ENCODE peak calls at places on chromosomes 12 and 14, in six cellular contexts. One of them, this sample, is unnamed.

GRCh38 chr12:67780580-67781084 is 132.1 kb downstream of the DYRK2 start:
- DNase-seq in K562: no peak
- DNase-seq in HepG2: no peak
- DNase-seq in GM12878: no peak
- DNase-seq in H1: no peak
- DNase-seq in GM12891: no peak
- DNase-seq in this sample: no peak

GRCh38 chr14:58249611-58250010 is 5.0 kb downstream of the PSMA3 start:
- DNase-seq in GM12878: no peak
- DNase-seq in GM12891: no peak
- DNase-seq in H1: no peak
- DNase-seq in K562: no peak
- DNase-seq in HepG2: no peak
- DNase-seq in this sample: no peak

GRCh38 chr12:77615331-77615730 is 215.4 kb upstream of the NAV3 start:
- DNase-seq in GM12891: no peak
- DNase-seq in HepG2: no peak
- DNase-seq in H1: no peak
- DNase-seq in GM12878: no peak
- DNase-seq in K562: no peak
- DNase-seq in this sample: no peak

GRCh38 chr12:18719922-18720321 is 17.9 kb downstream of the PLCZ1 start:
- DNase-seq in GM12891: no peak
- DNase-seq in H1: no peak
- DNase-seq in GM12878: no peak
- DNase-seq in K562: no peak
- DNase-seq in HepG2: no peak
- DNase-seq in this sample: no peak

GRCh38 chr12:132610051-132610759 is at the start of gene LRCOL1:
- DNase-seq in GM12891: no peak
- DNase-seq in K562: no peak
- DNase-seq in HepG2: no peak
- DNase-seq in GM12878: no peak
- DNase-seq in H1: no peak
- DNase-seq in this sample: no peak

GRCh38 chr14:106378191-106378590 is 851.8 kb downstream of the TMEM121 start:
- DNase-seq in K562: peak
- DNase-seq in HepG2: no peak
- DNase-seq in GM12891: no peak
- DNase-seq in GM12878: no peak
- DNase-seq in H1: no peak
- DNase-seq in this sample: no peak

GRCh38 chr14:37181441-37181840 is 9.0 kb upstream of the SLC25A21 start:
- DNase-seq in HepG2: no peak
- DNase-seq in GM12878: no peak
- DNase-seq in H1: no peak
- DNase-seq in K562: no peak
- DNase-seq in GM12891: no peak
- DNase-seq in this sample: no peak

GRCh38 chr12:1246637-1247036 is 255.6 kb downstream of the ERC1 start:
- DNase-seq in HepG2: no peak
- DNase-seq in K562: no peak
- DNase-seq in H1: no peak
- DNase-seq in GM12891: no peak
- DNase-seq in GM12878: no peak
- DNase-seq in this sample: no peak

GRCh38 chr12:19382111-19382526 is 57.2 kb upstream of the AEBP2 start:
- DNase-seq in GM12878: peak
- DNase-seq in H1: peak
- DNase-seq in GM12891: no peak
- DNase-seq in K562: no peak
- DNase-seq in HepG2: peak
- DNase-seq in this sample: no peak

GRCh38 chr12:51404627-51405026 is 13.4 kb upstream of the GALNT6 start:
- DNase-seq in HepG2: no peak
- DNase-seq in K562: no peak
- DNase-seq in GM12878: no peak
- DNase-seq in H1: no peak
- DNase-seq in GM12891: no peak
- DNase-seq in this sample: no peak

GRCh38 chr14:104355949-104356737 is 217.8 kb downstream of the KIF26A start:
- DNase-seq in HepG2: no peak
- DNase-seq in K562: no peak
- DNase-seq in GM12878: no peak
- DNase-seq in GM12891: no peak
- DNase-seq in H1: no peak
- DNase-seq in this sample: no peak

GRCh38 chr14:61140872-61141271 is 140.3 kb downstream of the TMEM30B start:
- DNase-seq in K562: no peak
- DNase-seq in GM12878: no peak
- DNase-seq in HepG2: no peak
- DNase-seq in H1: no peak
- DNase-seq in GM12891: no peak
- DNase-seq in this sample: no peak

GRCh38 chr14:90132821-90133570 is 71.2 kb downstream of the KCNK13 start:
- DNase-seq in K562: no peak
- DNase-seq in GM12891: no peak
- DNase-seq in GM12878: no peak
- DNase-seq in H1: no peak
- DNase-seq in HepG2: no peak
- DNase-seq in this sample: no peak

GRCh38 chr12:25377475-25378179 is 126.9 kb upstream of the KRAS start:
- DNase-seq in HepG2: no peak
- DNase-seq in H1: no peak
- DNase-seq in GM12878: no peak
- DNase-seq in GM12891: no peak
- DNase-seq in K562: no peak
- DNase-seq in this sample: no peak

GRCh38 chr14:55684956-55685584 is 105.1 kb downstream of the KTN1 start:
- DNase-seq in GM12878: no peak
- DNase-seq in HepG2: no peak
- DNase-seq in K562: no peak
- DNase-seq in H1: no peak
- DNase-seq in GM12891: no peak
- DNase-seq in this sample: no peak

GRCh38 chr12:98440165-98440581 is 75.2 kb upstream of the TMPO start:
- DNase-seq in GM12878: no peak
- DNase-seq in GM12891: no peak
- DNase-seq in K562: peak
- DNase-seq in H1: no peak
- DNase-seq in HepG2: no peak
- DNase-seq in this sample: no peak

GRCh38 chr12:93824514-93825500 is 147.6 kb downstream of the CRADD start:
- DNase-seq in GM12891: no peak
- DNase-seq in H1: peak
- DNase-seq in GM12878: no peak
- DNase-seq in K562: no peak
- DNase-seq in HepG2: no peak
- DNase-seq in this sample: no peak

GRCh38 chr14:91387996-91388395 is 29.6 kb downstream of the CCDC88C start:
- DNase-seq in GM12878: no peak
- DNase-seq in K562: no peak
- DNase-seq in GM12891: no peak
- DNase-seq in HepG2: no peak
- DNase-seq in H1: no peak
- DNase-seq in this sample: no peak

GRCh38 chr12:6852651-6853354 is 853 bp downstream of the USP5 start:
- DNase-seq in GM12891: no peak
- DNase-seq in HepG2: peak
- DNase-seq in GM12878: no peak
- DNase-seq in H1: no peak
- DNase-seq in K562: peak
- DNase-seq in this sample: no peak

GRCh38 chr12:131384544-131384855 is 326.4 kb upstream of the SFSWAP start:
- DNase-seq in GM12878: no peak
- DNase-seq in K562: no peak
- DNase-seq in H1: no peak
- DNase-seq in GM12891: no peak
- DNase-seq in HepG2: no peak
- DNase-seq in this sample: no peak

GRCh38 chr12:106595268-106595667 is 12.5 kb downstream of the RFX4 start:
- DNase-seq in HepG2: no peak
- DNase-seq in GM12891: no peak
- DNase-seq in K562: no peak
- DNase-seq in GM12878: no peak
- DNase-seq in H1: no peak
- DNase-seq in this sample: no peak

GRCh38 chr14:66530526-66530925 is 22.6 kb downstream of the GPHN start:
- DNase-seq in GM12878: no peak
- DNase-seq in HepG2: no peak
- DNase-seq in GM12891: no peak
- DNase-seq in H1: no peak
- DNase-seq in K562: no peak
- DNase-seq in this sample: no peak

GRCh38 chr14:24116111-24116809 is 1.5 kb upstream of the NRL start:
- DNase-seq in H1: no peak
- DNase-seq in GM12878: no peak
- DNase-seq in HepG2: no peak
- DNase-seq in GM12891: no peak
- DNase-seq in K562: no peak
- DNase-seq in this sample: no peak

GRCh38 chr14:91570021-91570420 is 59.9 kb upstream of the PPP4R3A start:
- DNase-seq in H1: no peak
- DNase-seq in GM12891: no peak
- DNase-seq in GM12878: no peak
- DNase-seq in K562: no peak
- DNase-seq in HepG2: no peak
- DNase-seq in this sample: no peak

GRCh38 chr12:25524381-25524780 is 28.7 kb downstream of the LMNTD1 start:
- DNase-seq in GM12891: no peak
- DNase-seq in HepG2: no peak
- DNase-seq in H1: no peak
- DNase-seq in GM12878: no peak
- DNase-seq in K562: no peak
- DNase-seq in this sample: no peak

DNA sequence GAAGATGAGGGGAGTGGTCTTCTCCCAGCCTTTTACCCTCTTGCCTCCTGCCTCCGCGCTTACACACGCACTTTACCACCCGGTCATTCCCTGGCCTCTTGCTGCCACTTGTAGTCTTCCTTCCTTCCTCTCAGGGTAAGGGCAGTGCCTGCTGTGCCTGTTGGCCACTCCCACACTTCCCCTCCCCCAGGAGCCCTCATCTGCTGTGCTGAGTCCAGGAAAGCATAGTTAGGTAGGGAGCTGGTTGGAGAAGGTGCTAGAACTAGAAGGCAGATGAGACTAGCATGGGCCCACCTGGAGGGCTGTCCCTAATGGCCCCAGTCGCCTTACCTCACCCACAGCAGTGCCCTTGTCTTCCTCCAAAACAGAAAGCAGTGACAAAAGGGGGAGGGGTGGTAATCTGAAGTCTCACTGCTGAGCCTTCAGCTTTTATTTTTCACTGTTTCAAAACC is 54.3 kb upstream of the SRSF5 start:
- DNase-seq in GM12878: no peak
- DNase-seq in H1: no peak
- DNase-seq in HepG2: no peak
- DNase-seq in K562: no peak
- DNase-seq in GM12891: no peak
- DNase-seq in this sample: no peak
- TF ChIP-seq POLR2AphosphoS5 in GM12878: no peak
- TF ChIP-seq POLR2AphosphoS5 in H1: peak
- TF ChIP-seq POLR2AphosphoS5 in HepG2: no peak
- TF ChIP-seq POLR2AphosphoS5 in K562: no peak
- TF ChIP-seq POLR2AphosphoS5 in GM12891: peak
- TF ChIP-seq POLR2AphosphoS5 in this sample: no peak

GRCh38 chr12:81253360-81253759 is 175.5 kb downstream of the ACSS3 start:
- DNase-seq in GM12891: no peak
- DNase-seq in K562: no peak
- DNase-seq in H1: no peak
- DNase-seq in HepG2: no peak
- DNase-seq in GM12878: no peak
- DNase-seq in this sample: no peak
- TF ChIP-seq TAF1 in GM12891: no peak
- TF ChIP-seq TAF1 in K562: no peak
- TF ChIP-seq TAF1 in H1: no peak
- TF ChIP-seq TAF1 in HepG2: no peak
- TF ChIP-seq TAF1 in GM12878: no peak
- TF ChIP-seq TAF1 in this sample: no peak

GRCh38 chr14:68970096-68970612 is 8.9 kb downstream of the ACTN1 start:
- DNase-seq in GM12891: no peak
- DNase-seq in GM12878: no peak
- DNase-seq in K562: no peak
- DNase-seq in H1: no peak
- DNase-seq in HepG2: no peak
- DNase-seq in this sample: no peak
- TF ChIP-seq POLR2A in GM12891: no peak
- TF ChIP-seq POLR2A in GM12878: no peak
- TF ChIP-seq POLR2A in K562: no peak
- TF ChIP-seq POLR2A in H1: peak
- TF ChIP-seq POLR2A in HepG2: no peak
- TF ChIP-seq POLR2A in this sample: no peak

GRCh38 chr12:27517961-27518668 is 5.9 kb upstream of the PPFIBP1 start:
- DNase-seq in GM12891: no peak
- DNase-seq in HepG2: no peak
- DNase-seq in H1: no peak
- DNase-seq in GM12878: no peak
- DNase-seq in K562: no peak
- DNase-seq in this sample: no peak
- TF ChIP-seq POLR2AphosphoS5 in GM12891: no peak
- TF ChIP-seq POLR2AphosphoS5 in HepG2: no peak
- TF ChIP-seq POLR2AphosphoS5 in H1: no peak
- TF ChIP-seq POLR2AphosphoS5 in GM12878: no peak
- TF ChIP-seq POLR2AphosphoS5 in K562: no peak
- TF ChIP-seq POLR2AphosphoS5 in this sample: no peak

GRCh38 chr14:81990312-81990761 is 456.7 kb upstream of the SEL1L start:
- DNase-seq in GM12878: peak
- DNase-seq in K562: peak
- DNase-seq in HepG2: peak
- DNase-seq in GM12891: peak
- DNase-seq in H1: no peak
- DNase-seq in this sample: no peak
- TF ChIP-seq TAF1 in GM12878: no peak
- TF ChIP-seq TAF1 in K562: no peak
- TF ChIP-seq TAF1 in HepG2: no peak
- TF ChIP-seq TAF1 in GM12891: no peak
- TF ChIP-seq TAF1 in H1: no peak
- TF ChIP-seq TAF1 in this sample: no peak

GRCh38 chr12:96195845-96196451 is 1.8 kb downstream of the ELK3 start:
- DNase-seq in H1: no peak
- DNase-seq in HepG2: no peak
- DNase-seq in K562: peak
- DNase-seq in GM12891: no peak
- DNase-seq in GM12878: no peak
- DNase-seq in this sample: no peak

GRCh38 chr12:96192926-96193573 is 1.1 kb upstream of the ELK3 start:
- DNase-seq in HepG2: no peak
- DNase-seq in H1: no peak
- DNase-seq in K562: no peak
- DNase-seq in GM12891: no peak
- DNase-seq in GM12878: no peak
- DNase-seq in this sample: no peak

GRCh38 chr12:96194901-96195844 is 998 bp downstream of the ELK3 start:
- DNase-seq in K562: peak
- DNase-seq in GM12891: peak
- DNase-seq in HepG2: no peak
- DNase-seq in GM12878: peak
- DNase-seq in H1: no peak
- DNase-seq in this sample: peak

GRCh38 chr12:96194572-96194889 is 356 bp downstream of the ELK3 start:
- DNase-seq in GM12891: no peak
- DNase-seq in H1: no peak
- DNase-seq in HepG2: no peak
- DNase-seq in GM12878: no peak
- DNase-seq in K562: no peak
- DNase-seq in this sample: no peak

GRCh38 chr12:96193725-96194571 is at the start of gene ELK3:
- DNase-seq in HepG2: peak
- DNase-seq in H1: no peak
- DNase-seq in K562: peak
- DNase-seq in GM12878: no peak
- DNase-seq in GM12891: peak
- DNase-seq in this sample: peak
- TF ChIP-seq POLR2A in HepG2: peak
- TF ChIP-seq POLR2A in H1: no peak
- TF ChIP-seq POLR2A in K562: peak
- TF ChIP-seq POLR2A in GM12878: no peak
- TF ChIP-seq POLR2A in GM12891: no peak
- TF ChIP-seq POLR2A in this sample: no peak

This sample was measured in GM12892.